ENCODE peak calls at places on chromosomes 3 and 15, in ten cellular contexts. O, N, S, G, Q, R, J, E, I and F are unnamed samples.

GRCh38 chr3:133562376-133562775 is 11.1 kb upstream of the CDV3 start:
- DNase-seq in R (no peak), N (no peak), S (no peak), Q (no peak), J (no peak), O (no peak), E (no peak), I (no peak), G (no peak), F (no peak)

GRCh38 chr15:101509279-101509678 is 19.8 kb upstream of the PCSK6 start:
- DNase-seq in R (no peak), S (no peak), N (no peak), J (no peak), I (no peak), G (no peak), Q (no peak), O (no peak), E (no peak), F (no peak)

GRCh38 chr3:197298858-197299854 is 744 bp upstream of the DLG1 start:
- DNase-seq in E (peak; percentile 85), I (peak; percentile 79), N (peak; percentile 63), G (peak; percentile 29), J (peak; percentile 77), S (peak; percentile 77), O (no peak), Q (peak; percentile 40), R (peak; percentile 59), F (peak; percentile 72)

GRCh38 chr3:165518346-165518745 is 318.9 kb downstream of the BCHE start:
- DNase-seq in R (no peak), O (no peak), I (peak; percentile 9), G (no peak), E (peak; percentile 46), N (no peak), S (no peak), Q (no peak), J (no peak), F (no peak)

GRCh38 chr15:55649058-55649423 is 60.9 kb upstream of the PYGO1 start:
- DNase-seq in Q (no peak), E (no peak), N (no peak), G (no peak), J (peak; percentile 57), R (no peak), S (no peak), O (no peak), I (no peak), F (no peak)

GRCh38 chr15:58771621-58772235 is 626 bp downstream of the MINDY2 start:
- DNase-seq in N (peak; percentile 78), J (peak; percentile 35), S (peak; percentile 75), O (no peak), I (peak; percentile 77), G (peak; percentile 53), Q (peak; percentile 47), E (peak; percentile 56), R (peak; percentile 54), F (peak; percentile 69)

GRCh38 chr15:71333839-71334238 is 218.6 kb downstream of the THSD4 start:
- DNase-seq in I (no peak), O (no peak), Q (no peak), R (no peak), J (no peak), E (no peak), G (no peak), S (no peak), N (no peak), F (no peak)

GRCh38 chr3:147838650-147839049 is 429.5 kb downstream of the ZIC1 start:
- DNase-seq in E (peak; percentile 8), J (peak; percentile 18), G (no peak), O (no peak), S (no peak), Q (peak; percentile 5), I (peak; percentile 49), N (no peak), R (no peak), F (no peak)

GRCh38 chr3:73510298-73510697 is 114.4 kb downstream of the PDZRN3 start:
- DNase-seq in E (no peak), N (no peak), O (no peak), Q (no peak), S (no peak), I (no peak), R (no peak), J (no peak), G (no peak), F (no peak)

GRCh38 chr3:73509812-73510211 is 114.9 kb downstream of the PDZRN3 start:
- DNase-seq in Q (no peak), R (no peak), S (no peak), I (no peak), G (no peak), O (no peak), J (no peak), E (no peak), N (no peak), F (no peak)

GRCh38 chr3:73508330-73508954 is 116.3 kb downstream of the PDZRN3 start:
- DNase-seq in O (no peak), J (peak; percentile 62), Q (peak; percentile 60), R (peak; percentile 77), E (peak; percentile 75), N (no peak), S (no peak), I (peak; percentile 85), G (no peak), F (peak; percentile 23)

GRCh38 chr3:73510784-73511183 is 114.0 kb downstream of the PDZRN3 start:
- DNase-seq in G (no peak), N (no peak), E (no peak), S (no peak), J (no peak), I (no peak), O (no peak), R (no peak), Q (no peak), F (no peak)

GRCh38 chr3:73509066-73509465 is 115.7 kb downstream of the PDZRN3 start:
- DNase-seq in G (no peak), Q (no peak), N (no peak), R (no peak), E (no peak), J (no peak), I (no peak), S (no peak), O (no peak), F (no peak)
- H3K4me1 ChIP-seq in G (peaks cover 87% of the 10 kb centered on the region), Q (peaks cover 3% of the 10 kb centered on the region), N (peaks cover 52% of the 10 kb centered on the region), R (peaks cover 20% of the 10 kb centered on the region), E (peaks cover 2% of the 10 kb centered on the region), J (no peaks in the 10 kb centered on the region), I (peaks cover 14% of the 10 kb centered on the region), S (peaks cover 7% of the 10 kb centered on the region), O (no peaks in the 10 kb centered on the region), F (no peaks in the 10 kb centered on the region)

DNA sequence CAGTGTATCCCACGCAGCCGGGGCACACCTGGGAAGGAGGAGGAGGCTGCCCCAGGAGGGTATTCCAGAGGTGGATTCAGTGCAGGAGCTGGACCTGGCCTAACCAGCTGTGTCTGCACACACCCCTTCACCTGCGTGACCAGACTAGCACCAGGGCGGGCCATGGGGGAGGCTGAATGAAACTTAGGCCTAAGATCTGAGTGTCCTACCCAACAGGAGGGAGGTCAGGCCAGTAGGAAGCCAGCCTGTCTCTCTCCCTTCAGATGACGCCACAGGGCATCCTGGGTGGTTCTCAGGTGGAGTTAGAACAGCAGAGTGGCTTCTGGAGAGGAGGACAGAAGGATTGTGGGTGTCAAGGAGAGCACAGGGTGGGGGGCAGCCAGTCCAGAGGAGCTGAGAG is 3.4 kb upstream of the SEMA3F start:
- DNase-seq in G (no peak), R (no peak), I (no peak), Q (no peak), J (no peak), O (no peak), N (no peak), E (no peak), S (no peak), F (no peak)
- H3K27ac ChIP-seq in G (no peak overlapping the region), R (no peak overlapping the region), I (no peak overlapping the region), Q (no peak overlapping the region), J (no peak overlapping the region), O (no peak overlapping the region), N (no peak overlapping the region), E (no peak overlapping the region), S (no peak overlapping the region), F (no peak overlapping the region)

DNA sequence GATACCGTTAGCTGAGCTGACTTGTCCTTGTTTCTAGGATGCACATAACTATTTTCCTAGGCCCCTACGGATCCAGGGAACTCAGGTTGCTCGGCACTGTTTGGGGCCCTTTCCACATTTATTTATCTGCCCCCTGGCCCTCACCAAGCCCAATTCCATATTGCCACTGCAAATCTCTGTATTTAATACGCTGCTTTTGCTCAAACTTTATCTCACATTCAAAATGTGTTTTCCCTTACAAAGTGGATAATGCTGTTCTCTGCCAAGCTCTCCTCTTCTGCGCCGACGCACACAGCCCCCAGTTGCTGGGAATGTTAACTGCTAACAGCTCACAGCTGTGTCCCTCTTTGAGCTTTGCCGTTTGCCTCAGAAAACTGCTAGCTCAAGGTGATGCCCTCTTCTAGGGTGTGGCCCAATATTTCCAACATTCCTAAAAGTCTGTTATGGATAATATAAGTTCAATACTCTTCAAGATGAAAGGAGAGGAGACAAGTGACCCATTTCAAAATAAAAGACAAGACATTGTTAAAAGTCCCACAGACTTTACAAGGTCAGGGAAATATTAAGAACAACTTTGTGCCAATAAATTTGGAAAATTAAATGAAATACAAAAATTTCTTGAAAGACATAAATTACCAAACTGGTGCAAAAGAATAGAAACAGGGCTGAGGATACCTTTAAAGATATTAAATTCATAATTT is 12.5 kb upstream of the FBN1 start:
- DNase-seq in J (no peak), Q (no peak), R (no peak), E (no peak), I (no peak), S (no peak), G (peak; percentile 33), O (no peak), N (no peak), F (no peak)
- H3K4me3 ChIP-seq in J (no peak overlapping the region), Q (no peak overlapping the region), R (no peak overlapping the region), E (no peak overlapping the region), I (no peak overlapping the region), S (no peak overlapping the region), G (no peak overlapping the region), O (no peak overlapping the region), N (no peak overlapping the region), F (no peak overlapping the region)

GRCh38 chr15:98854496-98854895 is 153.1 kb downstream of the PGPEP1L start:
- DNase-seq in J (no peak), R (no peak), S (no peak), E (no peak), I (no peak), O (no peak), N (no peak), Q (no peak), G (no peak), F (peak; percentile 93)

GRCh38 chr15:98855815-98856539 is 151.6 kb downstream of the PGPEP1L start:
- DNase-seq in R (no peak), O (no peak), G (no peak), J (no peak), N (no peak), Q (peak; percentile 63), E (no peak), I (no peak), S (no peak), F (no peak)

GRCh38 chr15:98855067-98855814 is 152.4 kb downstream of the PGPEP1L start:
- DNase-seq in E (no peak), I (no peak), R (no peak), O (no peak), Q (peak; percentile 53), S (no peak), J (peak; percentile 52), N (no peak), G (no peak), F (no peak)

GRCh38 chr15:98853161-98853560 is 154.4 kb downstream of the PGPEP1L start:
- DNase-seq in I (peak; percentile 82), N (peak; percentile 89), E (peak; percentile 87), Q (peak; percentile 93), O (peak; percentile 78), R (peak; percentile 87), G (peak; percentile 91), J (peak; percentile 87), S (peak; percentile 88), F (peak; percentile 82)

DNA sequence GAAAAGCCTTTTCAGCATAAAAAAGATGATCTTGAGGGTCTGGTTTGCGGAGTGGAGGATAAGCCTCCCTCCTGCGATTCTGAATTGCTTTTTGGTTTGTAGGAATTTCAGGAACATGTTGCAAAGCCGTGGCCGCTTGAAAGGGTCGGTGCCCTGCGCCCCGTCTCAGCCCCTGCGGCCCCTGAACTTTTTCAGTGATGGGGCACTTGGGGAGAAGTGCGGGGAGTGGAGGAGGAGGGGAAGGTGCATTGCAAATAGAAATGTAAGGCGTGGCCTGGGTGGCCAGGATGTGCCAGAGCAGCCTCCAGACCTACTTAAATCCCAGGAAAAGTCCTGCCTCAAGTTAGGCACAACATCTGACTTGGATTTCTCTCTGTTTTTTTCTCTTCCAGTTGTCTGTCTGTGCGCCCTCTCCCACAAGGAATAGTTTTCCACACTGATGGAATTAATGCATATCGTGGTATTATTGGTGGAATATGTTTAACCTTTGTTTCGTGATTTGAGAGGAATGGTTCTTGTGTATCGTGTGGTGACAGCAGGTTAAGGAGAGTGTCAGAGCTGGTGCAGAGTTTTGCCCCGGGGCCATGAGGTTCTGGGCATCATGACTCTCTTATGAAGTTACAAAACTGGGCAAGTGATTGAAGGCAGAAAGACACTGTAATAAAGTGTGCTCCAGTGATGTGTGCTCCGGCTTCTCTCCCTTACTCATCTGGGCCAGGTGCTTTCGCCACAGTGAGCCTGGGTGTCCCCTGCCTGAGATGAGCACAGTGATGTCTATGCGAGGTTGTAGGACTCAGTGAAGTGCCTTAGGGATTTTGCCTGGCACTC is 153.8 kb downstream of the PGPEP1L start:
- DNase-seq in Q (peak; percentile 87), G (no peak), I (no peak), N (peak; percentile 52), J (peak; percentile 33), O (no peak), E (no peak), R (no peak), S (peak; percentile 52), F (no peak)
- H3K4me1 ChIP-seq in Q (peaks cover 88% of the 10 kb centered on the region), G (peaks cover 88% of the 10 kb centered on the region), I (peaks cover 12% of the 10 kb centered on the region), N (peaks cover 28% of the 10 kb centered on the region), J (peaks cover 75% of the 10 kb centered on the region), O (no peaks in the 10 kb centered on the region), E (no peaks in the 10 kb centered on the region), R (peaks cover 81% of the 10 kb centered on the region), S (peaks cover 64% of the 10 kb centered on the region), F (peaks cover 55% of the 10 kb centered on the region)